ENCODE peak calls at places on chromosomes 16 and 17, in nine cellular contexts. O is cardiac muscle cell, T is B cell, Q is sigmoid colon, G is astrocyte of the spinal cord, A is Calu3, F is AG04450, Y is HFFc6, Z is A673. X is an unnamed sample.

GRCh38 chr17:9478889-9479288 is 96.7 kb downstream of the STX8 start:
- DNase-seq in O (no peak), T (no peak), Q (no peak), Y (no peak), F (no peak), Z (no peak), G (no peak), A (no peak), X (no peak)

GRCh38 chr16:85329999-85330693 is 217.9 kb upstream of the CIBAR2 start:
- DNase-seq in F (no peak), T (no peak), Z (no peak), A (no peak), O (no peak), G (no peak), Q (no peak), Y (no peak), X (no peak)

GRCh38 chr17:66855204-66855603 is 20.3 kb downstream of the CACNG5 start:
- DNase-seq in A (peak), O (no peak), Z (no peak), G (no peak), T (no peak), Q (no peak), F (no peak), Y (no peak), X (no peak)

GRCh38 chr17:40490289-40490853 is 11.1 kb downstream of the TNS4 start:
- DNase-seq in O (peak), F (peak), T (no peak), G (peak), Y (no peak), Q (peak), Z (no peak), A (no peak), X (peak)

GRCh38 chr16:81060576-81061306 is 16.3 kb downstream of the C16orf46 start:
- DNase-seq in Y (no peak), F (no peak), Z (no peak), T (no peak), G (no peak), Q (no peak), A (no peak), O (no peak), X (no peak)

GRCh38 chr16:84281077-84281476 is 13.6 kb upstream of the WFDC1 start:
- DNase-seq in Q (no peak), A (peak), G (no peak), F (no peak), Z (peak), Y (peak), O (peak), T (no peak), X (peak)

GRCh38 chr17:77436058-77436442 is 295.3 kb downstream of the SEC14L1 start:
- DNase-seq in G (no peak), T (no peak), Z (peak), O (peak), F (no peak), Y (no peak), A (no peak), Q (no peak), X (peak)

GRCh38 chr17:33284022-33284421 is 9.1 kb downstream of the ASIC2 start:
- DNase-seq in Z (peak), F (peak), Y (peak), Q (peak), T (no peak), O (no peak), A (peak), G (peak), X (peak)

GRCh38 chr17:78933959-78934568 is 8.9 kb upstream of the TIMP2 start:
- DNase-seq in A (peak), F (peak), Q (peak), O (peak), T (no peak), G (peak), Y (peak), Z (peak), X (peak)

GRCh38 chr17:77501101-77501566 is 360.4 kb downstream of the SEC14L1 start:
- DNase-seq in F (no peak), T (peak), Q (peak), Z (no peak), Y (no peak), O (peak), G (no peak), A (no peak), X (peak)

GRCh38 chr16:11234884-11235702 is 20.9 kb downstream of the SOCS1 start:
- DNase-seq in T (no peak), A (no peak), Y (no peak), O (no peak), F (no peak), G (no peak), Z (no peak), Q (no peak), X (no peak)

GRCh38 chr16:79437764-79438728 is 162.5 kb downstream of the MAF start:
- DNase-seq in O (no peak), T (no peak), Q (no peak), F (no peak), A (peak), G (peak), Y (no peak), Z (no peak), X (no peak)

GRCh38 chr17:12667299-12667958 is 1.7 kb downstream of the MYOCD start:
- DNase-seq in Z (peak), A (peak), O (peak), Q (peak), G (peak), T (no peak), F (peak), Y (peak), X (peak)
- TF ChIP-seq CTCF in Z (peak), A (no peak), O (peak), Q (peak), G (peak), T (no peak), F (peak), Y (peak), X (peak)

DNA sequence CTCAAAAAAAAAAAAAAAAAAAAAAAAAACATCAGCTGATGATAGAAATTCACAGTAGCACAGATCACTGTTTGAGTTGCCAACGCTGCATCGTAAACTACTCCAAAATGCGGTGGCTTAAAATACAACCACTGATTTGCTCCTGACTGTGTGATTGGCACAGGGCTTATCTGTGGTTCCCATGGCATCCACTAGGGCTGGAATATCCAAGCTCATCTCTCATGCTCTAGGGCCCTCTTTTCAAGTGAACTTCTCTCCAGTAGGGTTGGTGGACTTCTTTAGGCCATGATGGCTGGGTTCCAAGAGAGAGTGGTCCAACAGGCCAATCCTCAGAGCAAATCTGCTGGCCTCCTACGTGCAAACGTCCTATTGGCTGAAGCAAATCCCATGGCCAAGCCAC is 15.9 kb upstream of the GPRC5B start:
- DNase-seq in O (no peak), T (no peak), A (no peak), G (no peak), F (no peak), Y (no peak), Z (no peak), Q (no peak), X (no peak)
- TF ChIP-seq CTCF in O (no peak), T (no peak), A (no peak), G (peak), F (peak), Y (peak), Z (no peak), Q (no peak), X (no peak)

GRCh38 chr17:62727916-62728672 is 80.0 kb downstream of the MARCHF10 start:
- DNase-seq in F (no peak), G (no peak), O (no peak), Q (peak), T (no peak), Y (no peak), Z (no peak), A (no peak), X (no peak)
- TF ChIP-seq CTCF in F (no peak), G (no peak), O (no peak), Q (no peak), T (no peak), Y (peak), Z (no peak), A (no peak), X (no peak)

DNA sequence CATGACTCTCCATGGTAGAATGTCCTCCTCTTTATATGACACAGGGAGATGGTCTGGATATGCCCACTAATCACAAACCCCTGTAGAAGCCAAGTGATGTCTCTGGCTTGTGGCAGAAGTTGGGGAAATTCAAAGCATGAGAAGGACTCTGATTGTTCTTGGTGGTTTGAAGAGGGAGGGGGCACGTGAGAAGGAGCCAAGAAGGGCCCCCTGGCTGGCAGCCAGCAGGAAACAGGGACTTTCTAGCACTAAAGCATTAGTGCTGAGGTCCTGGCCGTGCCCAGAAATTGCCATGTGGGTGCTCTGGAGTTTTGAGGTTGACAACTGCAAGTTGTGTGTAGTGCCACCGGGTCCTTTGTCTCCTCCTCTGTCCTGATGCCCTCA is 199.9 kb downstream of the LGALS9B start:
- DNase-seq in T (no peak), Y (no peak), Q (no peak), A (no peak), G (no peak), O (no peak), F (no peak), Z (peak), X (peak)
- TF ChIP-seq CTCF in T (no peak), Y (no peak), Q (no peak), A (no peak), G (no peak), O (no peak), F (no peak), Z (no peak), X (no peak)

GRCh38 chr16:57534337-57534880 is 2.0 kb downstream of the CCDC102A start:
- DNase-seq in F (no peak), Q (peak), G (no peak), Y (no peak), O (no peak), Z (no peak), T (no peak), A (no peak), X (no peak)

GRCh38 chr16:57536306-57537193 is at the start of gene CCDC102A:
- DNase-seq in Z (peak), A (no peak), Y (no peak), F (no peak), O (peak), T (peak), Q (no peak), G (peak), X (no peak)

GRCh38 chr16:57537194-57537505 is 779 bp upstream of the CCDC102A start:
- DNase-seq in Y (no peak), F (no peak), O (no peak), Q (no peak), T (peak), G (no peak), A (no peak), Z (no peak), X (no peak)

GRCh38 chr16:57534881-57535658 is 1.3 kb downstream of the CCDC102A start:
- DNase-seq in A (no peak), G (no peak), Y (no peak), T (peak), Q (peak), F (no peak), Z (no peak), O (no peak), X (no peak)

GRCh38 chr16:57535680-57536305 is 578 bp downstream of the CCDC102A start:
- DNase-seq in Z (peak), O (peak), F (peak), T (peak), A (peak), G (peak), Y (peak), Q (peak), X (peak)
- TF ChIP-seq CTCF in Z (peak), O (peak), F (peak), T (peak), A (peak), G (no peak), Y (peak), Q (no peak), X (no peak)

GRCh38 chr17:55816532-55817272 is 65.9 kb downstream of the PCTP start:
- DNase-seq in T (no peak), F (no peak), G (no peak), Z (no peak), Q (no peak), Y (no peak), O (no peak), A (no peak), X (no peak)
- TF ChIP-seq CTCF in T (no peak), F (no peak), G (no peak), Z (no peak), Q (no peak), Y (no peak), O (no peak), A (no peak), X (no peak)

GRCh38 chr16:18833707-18834505 is 32.6 kb upstream of the ARL6IP1 start:
- DNase-seq in Y (no peak), F (no peak), Z (no peak), O (no peak), Q (no peak), G (no peak), A (no peak), T (no peak), X (no peak)
- TF ChIP-seq CTCF in Y (no peak), F (no peak), Z (no peak), O (no peak), Q (no peak), G (no peak), A (no peak), T (no peak), X (no peak)

GRCh38 chr17:7555320-7555948 is 3.1 kb upstream of the TNFSF13 start:
- DNase-seq in G (no peak), Q (no peak), A (no peak), F (no peak), O (no peak), Z (no peak), T (no peak), Y (no peak), X (no peak)
- TF ChIP-seq CTCF in G (peak), Q (no peak), A (no peak), F (peak), O (no peak), Z (no peak), T (no peak), Y (peak), X (peak)

DNA sequence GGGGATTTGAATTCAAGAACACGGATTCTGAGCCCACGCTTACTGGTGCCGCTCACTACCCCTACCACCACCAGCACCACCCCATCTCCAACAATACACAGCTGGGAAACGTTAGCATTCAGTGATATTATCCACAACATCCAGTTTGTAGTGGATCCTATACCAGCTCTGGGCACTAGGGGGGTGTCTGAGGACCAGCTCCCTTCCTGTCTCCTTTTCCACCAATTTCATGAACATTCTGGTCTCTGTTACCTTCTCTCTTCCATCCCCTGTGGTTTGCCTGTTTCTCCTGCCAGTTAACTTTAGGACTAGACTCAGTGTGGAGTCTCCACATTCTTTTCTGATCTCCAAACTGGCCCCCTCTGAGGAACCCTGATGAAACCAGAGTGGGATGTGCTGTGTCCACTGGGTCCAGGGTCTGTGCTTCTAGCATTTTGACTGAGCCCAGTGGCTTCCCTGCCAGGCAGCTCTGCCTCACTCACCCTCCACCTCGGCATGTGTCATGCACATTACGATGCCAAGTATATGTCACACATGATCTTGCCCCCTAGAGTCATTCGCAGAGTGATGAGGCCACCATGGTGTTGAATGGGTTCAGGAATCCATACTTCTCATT is 187.0 kb upstream of the CDH13 start:
- DNase-seq in G (no peak), T (no peak), F (no peak), O (peak), Q (no peak), A (peak), Y (no peak), Z (peak), X (peak)
- TF ChIP-seq CTCF in G (peak), T (no peak), F (peak), O (peak), Q (no peak), A (peak), Y (peak), Z (peak), X (peak)

GRCh38 chr17:75898791-75899190 is 2.0 kb upstream of the TRIM65 start:
- DNase-seq in Z (no peak), Y (no peak), Q (peak), T (no peak), F (no peak), A (no peak), G (no peak), O (no peak), X (no peak)
- TF ChIP-seq CTCF in Z (no peak), Y (no peak), Q (no peak), T (no peak), F (no peak), A (no peak), G (no peak), O (no peak), X (no peak)